ENCODE peak calls at places on chromosomes 3 and 15, in five cellular contexts. R is breast epithelium, H is D721Med, C is Caco-2, U is foreskin fibroblast. Q is an unnamed sample.

GRCh38 chr3:14423197-14423743 is 20.9 kb downstream of the SLC6A6 start:
- DNase-seq in U (no peak), R (no peak), C (peak), H (no peak), Q (no peak)

GRCh38 chr3:123082370-123083065 is 15.7 kb downstream of the PDIA5 start:
- DNase-seq in U (no peak), R (no peak), C (no peak), H (no peak), Q (no peak)

GRCh38 chr3:12165909-12166308 is 7.2 kb upstream of the TIMP4 start:
- DNase-seq in H (no peak), U (no peak), C (peak), R (no peak), Q (no peak)

GRCh38 chr15:29986946-29987345 is 95.8 kb upstream of the GOLGA8J start:
- DNase-seq in U (no peak), C (no peak), R (no peak), H (no peak), Q (no peak)

GRCh38 chr3:106333911-106334618 is 465.3 kb upstream of the CBLB start:
- DNase-seq in H (no peak), C (no peak), U (no peak), R (no peak), Q (no peak)

GRCh38 chr3:86996261-86996955 is 5.5 kb upstream of the VGLL3 start:
- DNase-seq in U (no peak), C (no peak), H (no peak), R (no peak), Q (no peak)

GRCh38 chr15:25175789-25176615 is 221.2 kb downstream of the SNRPN start:
- DNase-seq in C (no peak), R (no peak), H (peak), U (no peak), Q (no peak)

GRCh38 chr3:127762787-127763105 is 59.6 kb downstream of the MGLL start:
- DNase-seq in R (no peak), H (no peak), C (no peak), U (no peak), Q (no peak)

GRCh38 chr15:31461911-31462480 is 135.4 kb downstream of the KLF13 start:
- DNase-seq in C (no peak), R (no peak), H (no peak), U (no peak), Q (no peak)

GRCh38 chr3:189806171-189806951 is 175.2 kb downstream of the TP63 start:
- DNase-seq in H (no peak), R (no peak), U (no peak), C (no peak), Q (no peak)